ENCODE peak calls at places on chromosomes 13 and 19, in four cellular contexts. One of them, this sample, is unnamed. For H3K4me1, the result is how much of the 10 kb centered on the place peaks cover.

GRCh38 chr19:39539165-39539518 is 819 bp downstream of the EID2 start:
- DNase-seq in HepG2: peak
- DNase-seq in K562: no peak
- DNase-seq in HCT116: no peak
- DNase-seq in this sample: peak

GRCh38 chr19:1169921-1170885 is 3.9 kb downstream of the SBNO2 start:
- DNase-seq in HCT116: no peak
- DNase-seq in HepG2: no peak
- DNase-seq in K562: peak
- DNase-seq in this sample: no peak

GRCh38 chr19:29562299-29563297 is 36.8 kb downstream of the VSTM2B start:
- DNase-seq in K562: no peak
- DNase-seq in HepG2: no peak
- DNase-seq in HCT116: no peak
- DNase-seq in this sample: no peak

GRCh38 chr13:76522083-76522755 is 364.0 kb downstream of the KCTD12 start:
- DNase-seq in HepG2: no peak
- DNase-seq in HCT116: no peak
- DNase-seq in K562: no peak
- DNase-seq in this sample: no peak

GRCh38 chr19:16296713-16297112 is 27.9 kb upstream of the KLF2 start:
- DNase-seq in HCT116: peak
- DNase-seq in K562: no peak
- DNase-seq in HepG2: no peak
- DNase-seq in this sample: no peak

GRCh38 chr13:24271231-24271610 is 38.2 kb upstream of the C1QTNF9 start:
- DNase-seq in HCT116: no peak
- DNase-seq in HepG2: no peak
- DNase-seq in K562: no peak
- DNase-seq in this sample: no peak

GRCh38 chr13:95100525-95101121 is 200.6 kb downstream of the ABCC4 start:
- DNase-seq in K562: no peak
- DNase-seq in HepG2: peak
- DNase-seq in HCT116: no peak
- DNase-seq in this sample: peak

GRCh38 chr13:114073881-114074551 is 58.4 kb downstream of the RASA3 start:
- DNase-seq in HepG2: no peak
- DNase-seq in K562: no peak
- DNase-seq in HCT116: no peak
- DNase-seq in this sample: no peak

GRCh38 chr19:40702337-40703012 is 12.0 kb upstream of the NUMBL start:
- DNase-seq in K562: peak
- DNase-seq in HCT116: no peak
- DNase-seq in HepG2: peak
- DNase-seq in this sample: no peak

GRCh38 chr19:33373701-33374405 is at the start of gene CEBPG:
- DNase-seq in HCT116: no peak
- DNase-seq in K562: peak
- DNase-seq in HepG2: no peak
- DNase-seq in this sample: no peak

DNA sequence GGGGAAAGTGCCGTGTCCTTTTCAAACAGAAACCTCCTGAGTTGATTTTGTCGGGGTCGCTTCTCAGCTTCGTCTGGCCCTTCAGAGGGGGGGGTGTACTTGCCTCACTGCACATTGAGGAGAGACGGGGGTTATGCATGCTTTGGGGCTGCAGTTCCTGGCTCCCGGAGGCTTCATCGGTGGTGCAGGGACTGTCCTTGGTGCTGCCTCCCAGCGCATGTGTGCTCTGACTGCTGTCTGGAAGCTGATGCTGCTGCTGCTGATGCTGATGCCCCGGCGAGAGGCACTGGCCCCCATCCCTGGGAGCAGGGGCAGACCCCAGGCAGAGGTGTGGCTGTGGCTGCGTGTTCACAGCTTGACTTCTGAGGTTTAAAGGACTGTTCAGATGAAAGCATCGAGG is 91.0 kb downstream of the ARHGEF7 start:
- DNase-seq in HepG2: no peak
- DNase-seq in HCT116: no peak
- DNase-seq in K562: no peak
- DNase-seq in this sample: no peak
- H3K4me1 ChIP-seq in HepG2: under half
- H3K4me1 ChIP-seq in HCT116: under half
- H3K4me1 ChIP-seq in K562: under half
- H3K4me1 ChIP-seq in this sample: under half

GRCh38 chr13:41127746-41128145 is 4.9 kb downstream of the KBTBD6 start:
- DNase-seq in HepG2: no peak
- DNase-seq in HCT116: no peak
- DNase-seq in K562: no peak
- DNase-seq in this sample: no peak

GRCh38 chr13:41133951-41134350 is 1.3 kb upstream of the KBTBD6 start:
- DNase-seq in HCT116: no peak
- DNase-seq in HepG2: no peak
- DNase-seq in K562: no peak
- DNase-seq in this sample: no peak

GRCh38 chr13:41132512-41133152 is at the start of gene KBTBD6:
- DNase-seq in K562: peak
- DNase-seq in HepG2: peak
- DNase-seq in HCT116: peak
- DNase-seq in this sample: peak

GRCh38 chr13:41130356-41130755 is 2.2 kb downstream of the KBTBD6 start:
- DNase-seq in HepG2: no peak
- DNase-seq in HCT116: no peak
- DNase-seq in K562: no peak
- DNase-seq in this sample: no peak
- TF ChIP-seq TCF7L2 in HepG2: no peak
- TF ChIP-seq TCF7L2 in HCT116: no peak
- TF ChIP-seq TCF7L2 in K562: no peak
- TF ChIP-seq TCF7L2 in this sample: no peak

GRCh38 chr13:99545979-99546378 is 44.7 kb downstream of the TM9SF2 start:
- DNase-seq in K562: no peak
- DNase-seq in HepG2: no peak
- DNase-seq in HCT116: no peak
- DNase-seq in this sample: no peak
- TF ChIP-seq POLR2AphosphoS5 in K562: no peak
- TF ChIP-seq POLR2AphosphoS5 in HepG2: no peak
- TF ChIP-seq POLR2AphosphoS5 in HCT116: no peak
- TF ChIP-seq POLR2AphosphoS5 in this sample: no peak

GRCh38 chr19:38024991-38025716 is 118.1 kb downstream of the SIPA1L3 start:
- DNase-seq in HCT116: no peak
- DNase-seq in K562: peak
- DNase-seq in HepG2: no peak
- DNase-seq in this sample: no peak

GRCh38 chr19:38023661-38024574 is 116.9 kb downstream of the SIPA1L3 start:
- DNase-seq in HCT116: no peak
- DNase-seq in HepG2: no peak
- DNase-seq in K562: no peak
- DNase-seq in this sample: no peak

GRCh38 chr19:38021356-38021755 is 114.3 kb downstream of the SIPA1L3 start:
- DNase-seq in HepG2: no peak
- DNase-seq in K562: no peak
- DNase-seq in HCT116: no peak
- DNase-seq in this sample: no peak

GRCh38 chr19:38025908-38026307 is 118.9 kb downstream of the SIPA1L3 start:
- DNase-seq in HepG2: no peak
- DNase-seq in K562: no peak
- DNase-seq in HCT116: no peak
- DNase-seq in this sample: no peak

DNA sequence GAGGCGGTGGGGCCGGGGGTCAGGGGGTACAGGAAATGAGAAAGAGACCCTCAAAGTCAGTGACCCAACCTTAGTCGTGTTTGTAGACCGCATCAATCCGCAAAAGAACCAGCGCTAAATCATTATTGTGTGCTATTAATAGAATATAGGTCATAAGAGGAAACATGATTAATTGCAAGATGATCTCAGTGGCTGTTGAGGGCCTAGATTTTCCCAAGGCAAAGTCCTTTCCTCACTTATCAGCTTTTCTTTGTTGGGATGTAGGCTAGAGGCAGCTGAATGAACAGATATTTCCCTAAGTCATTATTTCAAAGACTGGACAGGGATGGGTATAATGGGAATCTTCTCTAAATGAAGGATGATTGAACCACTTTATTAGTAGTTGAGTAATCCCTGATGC is 116.2 kb downstream of the SIPA1L3 start:
- DNase-seq in HepG2: no peak
- DNase-seq in HCT116: no peak
- DNase-seq in K562: no peak
- DNase-seq in this sample: no peak
- H3K4me1 ChIP-seq in HepG2: under half
- H3K4me1 ChIP-seq in HCT116: under half
- H3K4me1 ChIP-seq in K562: under half
- H3K4me1 ChIP-seq in this sample: under half

GRCh38 chr19:18418725-18419194 is 438 bp upstream of the SSBP4 start:
- DNase-seq in HCT116: no peak
- DNase-seq in K562: peak
- DNase-seq in HepG2: no peak
- DNase-seq in this sample: no peak
- TF ChIP-seq TCF7L2 in HCT116: no peak
- TF ChIP-seq TCF7L2 in K562: no peak
- TF ChIP-seq TCF7L2 in HepG2: no peak
- TF ChIP-seq TCF7L2 in this sample: no peak

GRCh38 chr19:2978467-2978767 is 1.1 kb downstream of the TLE6 start:
- DNase-seq in HCT116: no peak
- DNase-seq in HepG2: no peak
- DNase-seq in K562: no peak
- DNase-seq in this sample: no peak
- TF ChIP-seq POLR2AphosphoS5 in HCT116: no peak
- TF ChIP-seq POLR2AphosphoS5 in HepG2: no peak
- TF ChIP-seq POLR2AphosphoS5 in K562: no peak
- TF ChIP-seq POLR2AphosphoS5 in this sample: no peak

DNA sequence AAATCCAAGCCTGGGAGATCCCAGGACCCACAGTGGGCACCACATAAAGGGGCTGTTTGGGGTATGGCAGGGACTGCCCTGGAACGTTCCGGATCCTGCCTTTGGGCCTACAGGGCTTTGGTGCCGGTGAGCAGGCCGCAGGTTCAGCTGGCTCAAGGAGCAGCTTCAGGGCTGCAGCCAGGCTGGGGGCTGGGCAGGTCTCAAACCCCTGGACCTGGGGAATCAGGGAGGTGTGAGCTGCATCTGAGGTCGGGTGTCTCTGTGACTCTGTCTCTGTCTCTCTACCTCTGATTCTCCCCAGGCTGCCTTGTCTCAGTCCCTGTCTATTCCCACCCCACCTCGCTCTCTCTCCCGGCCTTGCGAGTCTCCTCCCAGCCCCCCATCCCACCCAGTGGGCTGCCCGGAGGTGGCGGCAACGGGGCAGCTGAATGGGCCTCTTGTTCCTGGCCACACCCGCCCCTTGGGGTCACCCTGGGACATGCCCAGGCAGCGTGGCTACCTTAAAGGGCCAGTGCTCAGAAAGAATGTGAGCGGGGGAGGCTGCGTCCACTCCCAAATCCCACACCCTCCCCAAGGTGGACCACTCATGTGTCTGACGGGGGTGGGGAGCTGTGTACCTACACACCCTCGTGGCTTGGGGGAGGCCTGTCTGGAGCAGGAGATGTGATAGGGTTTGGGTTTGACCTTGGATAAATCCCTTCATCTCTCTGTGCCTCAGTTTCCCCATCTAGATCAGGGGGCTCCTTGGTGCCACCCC is 31.1 kb downstream of the NFIC start:
- DNase-seq in K562: no peak
- DNase-seq in HepG2: peak
- DNase-seq in HCT116: peak
- DNase-seq in this sample: no peak
- H3K4me1 ChIP-seq in K562: under half
- H3K4me1 ChIP-seq in HepG2: under half
- H3K4me1 ChIP-seq in HCT116: under half
- H3K4me1 ChIP-seq in this sample: under half

This sample was measured in Panc1.